ENCODE peak calls at places on chromosomes 7 and 10, in seven cellular contexts. Y is GM23248; B is effector memory CD4-positive, alpha-beta T cell; I is body of pancreas; H is heart left ventricle; A is heart right ventricle; G is neural progenitor cell. X is an unnamed sample. For H3K36me3, the result is how much of the 10 kb centered on the place peaks cover.

GRCh38 chr7:151623766-151624165 is 104.1 kb upstream of the RHEB start:
- DNase-seq in A (no peak), B (no peak), G (no peak), Y (peak), I (no peak), H (no peak), X (no peak)

GRCh38 chr7:23334482-23335056 is 35.4 kb downstream of the MALSU1 start:
- DNase-seq in B (no peak), H (no peak), G (no peak), I (peak), A (peak), Y (peak), X (no peak)

GRCh38 chr7:83475403-83475802 is 173.5 kb downstream of the SEMA3E start:
- DNase-seq in H (no peak), G (peak), B (no peak), Y (peak), I (no peak), A (no peak), X (no peak)

GRCh38 chr7:47636111-47636692 is 54.3 kb upstream of the TNS3 start:
- DNase-seq in I (no peak), B (no peak), Y (peak), G (no peak), H (peak), A (no peak), X (no peak)

GRCh38 chr7:54817125-54817524 is 58.1 kb upstream of the SEC61G start:
- DNase-seq in B (no peak), H (no peak), I (no peak), A (no peak), Y (no peak), G (no peak), X (no peak)

GRCh38 chr7:157141525-157142060 is 2.9 kb downstream of the UBE3C start:
- DNase-seq in B (no peak), H (no peak), I (no peak), Y (no peak), G (no peak), A (no peak), X (no peak)

GRCh38 chr10:5620966-5621365 is 45.4 kb downstream of the ASB13 start:
- DNase-seq in Y (no peak), B (no peak), A (no peak), H (no peak), G (no peak), I (no peak), X (no peak)

GRCh38 chr7:96297873-96298272 is 24.0 kb downstream of the SLC25A13 start:
- DNase-seq in G (no peak), Y (no peak), A (no peak), I (no peak), H (no peak), B (no peak), X (no peak)

GRCh38 chr7:51545131-51545530 is 228.5 kb upstream of the COBL start:
- DNase-seq in Y (no peak), G (no peak), B (no peak), H (no peak), A (no peak), I (no peak), X (no peak)

GRCh38 chr10:122089343-122090015 is 100.5 kb downstream of the TACC2 start:
- DNase-seq in I (no peak), Y (no peak), A (no peak), G (no peak), H (no peak), B (no peak), X (no peak)

GRCh38 chr10:88190123-88190522 is 326.7 kb downstream of the PTEN start:
- DNase-seq in Y (no peak), H (no peak), G (no peak), A (no peak), I (no peak), B (no peak), X (no peak)

GRCh38 chr7:16934947-16935742 is 53.4 kb upstream of the AGR3 start:
- DNase-seq in B (no peak), I (peak), A (no peak), Y (peak), G (no peak), H (no peak), X (no peak)

GRCh38 chr7:88027724-88028123 is 93.7 kb downstream of the ADAM22 start:
- DNase-seq in A (no peak), I (no peak), G (no peak), Y (no peak), H (no peak), B (no peak), X (no peak)

GRCh38 chr10:36725581-36726520 is 399.5 kb upstream of the ANKRD30A start:
- DNase-seq in B (no peak), A (peak), I (peak), Y (peak), H (no peak), G (peak), X (peak)

GRCh38 chr7:106314875-106315274 is 30.1 kb upstream of the NAMPT start:
- DNase-seq in Y (no peak), H (no peak), B (no peak), G (no peak), I (no peak), A (no peak), X (no peak)

GRCh38 chr7:137893143-137893742 is 46.5 kb upstream of the DGKI start:
- DNase-seq in A (no peak), G (no peak), H (no peak), Y (no peak), I (no peak), B (no peak), X (no peak)

GRCh38 chr7:100044719-100045118 is 4.9 kb upstream of the ZSCAN21 start:
- DNase-seq in H (no peak), I (peak), B (no peak), Y (no peak), A (no peak), G (no peak), X (no peak)

GRCh38 chr7:92769361-92769633 is 67.1 kb downstream of the CDK6 start:
- DNase-seq in G (no peak), A (no peak), H (no peak), B (no peak), I (no peak), Y (no peak), X (no peak)

GRCh38 chr7:101218236-101219130 is 518 bp downstream of the ZNHIT1 start:
- DNase-seq in I (no peak), H (no peak), A (no peak), Y (peak), B (no peak), G (peak), X (no peak)

GRCh38 chr10:44978570-44979280 is at the start of gene DEPP1:
- DNase-seq in I (peak), H (peak), A (peak), B (no peak), Y (peak), G (peak), X (peak)

GRCh38 chr10:132368881-132369635 is 27.9 kb upstream of the PWWP2B start:
- DNase-seq in I (no peak), Y (peak), H (no peak), A (no peak), G (no peak), B (no peak), X (no peak)

GRCh38 chr7:154770361-154770760 is 232.6 kb downstream of the PAXIP1 start:
- DNase-seq in G (no peak), I (no peak), A (no peak), B (no peak), Y (no peak), H (no peak), X (no peak)

GRCh38 chr10:133167693-133168616 is 7.9 kb downstream of the KNDC1 start:
- DNase-seq in Y (no peak), I (no peak), H (no peak), B (no peak), A (no peak), G (no peak), X (no peak)

GRCh38 chr10:35470535-35470934 is 134.2 kb downstream of the CCNY start:
- DNase-seq in G (peak), I (peak), H (no peak), Y (peak), B (no peak), A (no peak), X (peak)

GRCh38 chr10:29414501-29414900 is 125.6 kb downstream of the LYZL1 start:
- DNase-seq in G (no peak), A (no peak), H (no peak), I (no peak), Y (no peak), B (no peak), X (no peak)

GRCh38 chr7:137820677-137821420 is 25.9 kb downstream of the DGKI start:
- DNase-seq in H (peak), I (peak), B (no peak), Y (peak), A (peak), G (peak), X (peak)

GRCh38 chr10:101066146-101066889 is 4.5 kb downstream of the KAZALD1 start:
- DNase-seq in G (peak), A (peak), I (peak), Y (peak), H (peak), B (peak), X (peak)

GRCh38 chr10:90872648-90873020 is 860 bp downstream of the RPP30 start:
- DNase-seq in H (no peak), I (no peak), A (no peak), G (no peak), Y (peak), B (no peak), X (no peak)

GRCh38 chr7:31104361-31105255 is 52.5 kb downstream of the ADCYAP1R1 start:
- DNase-seq in G (no peak), Y (no peak), B (no peak), I (no peak), H (no peak), A (no peak), X (no peak)

GRCh38 chr10:819326-819725 is 112.2 kb downstream of the LARP4B start:
- DNase-seq in B (no peak), H (no peak), A (no peak), I (no peak), G (no peak), Y (peak), X (peak)

GRCh38 chr10:49597426-49598163 is 12.5 kb upstream of the SLC18A3 start:
- DNase-seq in H (no peak), Y (no peak), B (no peak), A (no peak), G (no peak), I (no peak), X (no peak)

GRCh38 chr7:137681657-137682562 is 164.9 kb downstream of the DGKI start:
- DNase-seq in A (no peak), B (no peak), G (no peak), H (no peak), Y (peak), I (no peak), X (peak)

GRCh38 chr10:8245131-8246117 is 190.9 kb downstream of the GATA3 start:
- DNase-seq in A (no peak), B (no peak), G (no peak), Y (no peak), I (no peak), H (no peak), X (no peak)

GRCh38 chr10:12181065-12181775 is 14.5 kb downstream of the NUDT5 start:
- DNase-seq in B (peak), H (no peak), I (no peak), G (no peak), A (no peak), Y (no peak), X (peak)

GRCh38 chr10:76168437-76168836 is 737.0 kb downstream of the LRMDA start:
- DNase-seq in B (no peak), Y (no peak), H (no peak), G (no peak), I (no peak), A (no peak), X (no peak)

GRCh38 chr7:101153969-101154692 is at the start of gene AP1S1:
- DNase-seq in H (peak), Y (peak), G (peak), B (peak), A (peak), I (peak), X (peak)

GRCh38 chr7:50988465-50988864 is 205.8 kb upstream of the GRB10 start:
- DNase-seq in G (peak), H (no peak), B (no peak), A (no peak), Y (no peak), I (no peak), X (no peak)

GRCh38 chr7:46383605-46384004 is 462.5 kb upstream of the IGFBP3 start:
- DNase-seq in B (no peak), H (no peak), G (no peak), A (no peak), I (no peak), Y (peak), X (peak)

GRCh38 chr7:27922907-27923306 is 182.9 kb downstream of the TAX1BP1 start:
- DNase-seq in A (peak), H (peak), B (no peak), G (no peak), Y (no peak), I (no peak), X (no peak)

GRCh38 chr10:71260622-71261325 is 48.4 kb downstream of the UNC5B start:
- DNase-seq in Y (peak), G (peak), H (no peak), A (peak), I (no peak), B (no peak), X (peak)

GRCh38 chr10:71258046-71258445 is 45.7 kb downstream of the UNC5B start:
- DNase-seq in B (no peak), A (no peak), H (no peak), I (no peak), G (no peak), Y (no peak), X (no peak)

GRCh38 chr10:71259815-71260501 is 47.6 kb downstream of the UNC5B start:
- DNase-seq in A (no peak), I (no peak), G (no peak), Y (peak), B (no peak), H (no peak), X (no peak)

GRCh38 chr10:71258446-71259145 is 46.2 kb downstream of the UNC5B start:
- DNase-seq in H (no peak), A (no peak), B (no peak), Y (no peak), I (no peak), G (no peak), X (no peak)

GRCh38 chr10:71259282-71259681 is 46.9 kb downstream of the UNC5B start:
- DNase-seq in G (no peak), A (no peak), Y (no peak), I (no peak), H (no peak), B (no peak), X (no peak)
- H3K27ac ChIP-seq in G (no peak), A (peak), Y (peak), I (no peak), H (peak), B (no peak), X (peak)

GRCh38 chr10:33244354-33244967 is 90.0 kb downstream of the NRP1 start:
- DNase-seq in I (no peak), B (no peak), H (no peak), G (no peak), Y (no peak), A (no peak), X (no peak)

GRCh38 chr10:33249137-33249536 is 85.3 kb downstream of the NRP1 start:
- DNase-seq in Y (no peak), B (no peak), H (no peak), G (no peak), A (no peak), I (no peak), X (no peak)

GRCh38 chr10:33247221-33247907 is 87.1 kb downstream of the NRP1 start:
- DNase-seq in Y (no peak), B (no peak), I (no peak), G (no peak), A (peak), H (no peak), X (no peak)

GRCh38 chr10:33248638-33249037 is 85.8 kb downstream of the NRP1 start:
- DNase-seq in A (no peak), G (no peak), I (no peak), B (peak), Y (peak), H (no peak), X (peak)

DNA sequence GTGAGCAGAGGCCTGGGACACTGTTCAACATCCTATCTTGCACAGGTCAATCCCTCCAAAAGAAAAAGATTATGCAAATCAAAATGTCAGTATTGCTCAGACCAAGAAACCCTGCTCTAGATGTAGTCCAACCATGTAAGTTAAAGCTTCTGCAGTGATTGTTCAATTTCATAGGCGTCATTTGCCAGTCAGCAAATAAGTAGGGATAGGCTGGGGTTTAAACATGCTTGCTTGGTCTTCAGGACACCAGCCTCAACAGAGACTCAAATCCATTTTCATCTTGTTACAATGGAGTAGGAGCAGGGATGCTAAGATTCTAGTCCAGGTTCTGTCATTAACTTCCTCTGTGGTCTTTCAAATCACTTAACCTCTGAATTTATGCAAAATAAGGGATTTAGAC is 89.1 kb downstream of the NRP1 start:
- DNase-seq in A (no peak), I (no peak), G (no peak), B (no peak), Y (no peak), H (no peak), X (no peak)
- H3K36me3 ChIP-seq in A (half or more), I (under half), G (under half), B (under half), Y (under half), H (under half), X (half or more)

GRCh38 chr7:102464577-102465280 is at the start of the genes ALKBH4 and LRWD1:
- DNase-seq in G (peak), A (peak), Y (peak), I (peak), B (peak), H (peak), X (peak)
- H3K27ac ChIP-seq in G (no peak), A (peak), Y (peak), I (no peak), B (peak), H (peak), X (peak)

GRCh38 chr7:2651847-2652735 is 20.3 kb downstream of the TTYH3 start:
- DNase-seq in A (no peak), Y (no peak), G (no peak), B (no peak), H (no peak), I (no peak), X (no peak)
- H3K36me3 ChIP-seq in A (half or more), Y (under half), G (under half), B (under half), H (under half), I (under half), X (under half)

GRCh38 chr10:31769564-31769963 is 159.1 kb downstream of the ARHGAP12 start:
- DNase-seq in B (no peak), I (no peak), Y (peak), A (no peak), H (no peak), G (no peak), X (no peak)
- H3K27ac ChIP-seq in B (no peak), I (no peak), Y (peak), A (no peak), H (no peak), G (no peak), X (no peak)